ENCODE peak calls at places on chromosomes 11 and 22, in eight cellular contexts. C is GM10248; Y is psoas muscle; X is PC-9; V is CD4-positive, alpha-beta T cell; N is coronary artery; Q is endothelial cell; M is Calu3. D is an unnamed sample.

GRCh38 chr22:46693634-46694422 is 44.2 kb downstream of the CERK start:
- DNase-seq in Q (no peak), V (no peak), Y (no peak), M (no peak), N (no peak), C (no peak), X (no peak), D (no peak)

GRCh38 chr11:40280161-40281054 is 1179.0 kb downstream of the LRRC4C start:
- DNase-seq in Q (no peak), C (no peak), V (no peak), Y (peak; percentile 55), X (no peak), N (no peak), M (no peak), D (peak; percentile 12)

GRCh38 chr11:113238721-113239120 is 75.7 kb upstream of the TTC12 start:
- DNase-seq in Q (no peak), C (no peak), N (no peak), X (no peak), V (no peak), M (no peak), Y (no peak), D (no peak)

GRCh38 chr11:130209944-130210854 is 50.6 kb downstream of the ST14 start:
- DNase-seq in V (no peak), M (no peak), C (no peak), Y (no peak), Q (no peak), N (peak; percentile 50), X (no peak), D (no peak)

GRCh38 chr11:83051760-83052671 is 19.7 kb downstream of the RAB30 start:
- DNase-seq in X (peak; percentile 97), Q (no peak), C (no peak), N (no peak), M (no peak), V (no peak), Y (peak; percentile 45), D (no peak)

GRCh38 chr11:2694995-2695939 is 4.5 kb downstream of the KCNQ1OT1 start:
- DNase-seq in V (no peak), M (no peak), X (no peak), Q (no peak), Y (no peak), N (no peak), C (no peak), D (no peak)

GRCh38 chr22:20052309-20053250 is 27.5 kb upstream of the DGCR8 start:
- DNase-seq in Y (no peak), Q (no peak), N (no peak), M (no peak), V (no peak), X (no peak), C (no peak), D (no peak)

GRCh38 chr22:24688294-24688693 is 85.3 kb downstream of the GGT1 start:
- DNase-seq in N (no peak), V (no peak), Q (no peak), C (no peak), Y (no peak), X (no peak), M (no peak), D (no peak)

GRCh38 chr11:11669447-11669846 is 47.6 kb upstream of the GALNT18 start:
- DNase-seq in C (no peak), Y (no peak), Q (no peak), N (no peak), M (no peak), V (no peak), X (no peak), D (no peak)

GRCh38 chr11:3609416-3610265 is 32.2 kb downstream of the ART5 start:
- DNase-seq in N (no peak), C (peak; percentile 53), M (peak; percentile 66), Y (no peak), Q (peak; percentile 50), X (no peak), V (no peak), D (peak; percentile 59)

GRCh38 chr11:1388763-1389102 is 1.0 kb upstream of the BRSK2 start:
- DNase-seq in N (no peak), M (no peak), C (no peak), Q (no peak), V (no peak), X (no peak), Y (no peak), D (no peak)

GRCh38 chr11:104582431-104582830 is 315.8 kb downstream of the CASP12 start:
- DNase-seq in M (no peak), V (no peak), Y (no peak), X (no peak), N (no peak), Q (no peak), C (no peak), D (no peak)

GRCh38 chr22:30865656-30866055 is 102.9 kb downstream of the MORC2 start:
- DNase-seq in M (no peak), X (no peak), Y (no peak), C (no peak), N (peak; percentile 64), V (no peak), Q (no peak), D (no peak)

GRCh38 chr22:40209945-40210485 is 32.3 kb downstream of the TNRC6B start:
- DNase-seq in M (no peak), N (no peak), Q (no peak), C (no peak), X (no peak), V (no peak), Y (no peak), D (no peak)

GRCh38 chr22:48700180-48700565 is 1127.5 kb downstream of the BRD1 start:
- DNase-seq in Q (no peak), M (no peak), N (no peak), C (no peak), Y (no peak), X (no peak), V (no peak), D (no peak)

GRCh38 chr11:128733440-128734115 is 39.7 kb downstream of the FLI1 start:
- DNase-seq in C (no peak), X (no peak), Y (no peak), N (no peak), Q (no peak), V (peak; percentile 22), M (no peak), D (no peak)

GRCh38 chr11:1563697-1564534 is 8.2 kb downstream of the DUSP8 start:
- DNase-seq in V (no peak), C (no peak), Y (no peak), Q (no peak), N (no peak), M (no peak), X (no peak), D (no peak)

GRCh38 chr22:38257650-38258246 is 15.1 kb downstream of the TMEM184B start:
- DNase-seq in Y (no peak), X (no peak), V (no peak), M (no peak), Q (no peak), C (no peak), N (no peak), D (no peak)

GRCh38 chr11:1194977-1195689 is 27.7 kb upstream of the MUC5B start:
- DNase-seq in Q (no peak), C (no peak), M (no peak), Y (peak; percentile 9), V (peak; percentile 4), N (peak; percentile 66), X (no peak), D (no peak)

GRCh38 chr22:28111501-28111900 is 192.4 kb upstream of the PITPNB start:
- DNase-seq in V (no peak), X (no peak), N (no peak), C (no peak), Y (no peak), Q (no peak), M (no peak), D (no peak)

GRCh38 chr11:67282155-67282875 is 6.8 kb upstream of the ANKRD13D start:
- DNase-seq in N (no peak), X (no peak), Y (peak; percentile 11), M (no peak), Q (no peak), V (no peak), C (no peak), D (no peak)

DNA sequence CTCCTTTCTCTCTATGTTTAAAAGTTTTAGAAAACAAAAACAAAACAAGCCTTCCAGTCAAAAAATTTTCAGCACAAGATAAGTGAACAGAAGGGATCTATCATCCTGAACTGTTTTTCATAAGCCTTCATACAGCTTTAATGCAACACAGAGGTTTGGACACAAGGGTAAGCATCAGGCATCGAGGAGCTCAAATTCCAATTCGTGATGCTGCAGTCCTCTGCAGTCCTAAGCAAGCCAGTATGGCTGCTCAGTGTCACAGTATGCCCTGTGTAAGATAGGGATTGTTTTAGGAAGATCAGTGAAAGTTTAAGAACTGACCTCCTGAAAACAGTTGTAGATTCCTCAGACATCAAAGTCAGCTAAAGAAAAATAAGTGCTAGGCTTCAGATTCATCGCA is 740.9 kb downstream of the NTM start:
- DNase-seq in Q (no peak), V (no peak), N (no peak), C (no peak), M (no peak), Y (no peak), X (no peak), D (no peak)
- TF ChIP-seq CTCF in Q (no peak), V (no peak), N (no peak), C (no peak), M (no peak), Y (no peak), X (no peak), D (no peak)

DNA sequence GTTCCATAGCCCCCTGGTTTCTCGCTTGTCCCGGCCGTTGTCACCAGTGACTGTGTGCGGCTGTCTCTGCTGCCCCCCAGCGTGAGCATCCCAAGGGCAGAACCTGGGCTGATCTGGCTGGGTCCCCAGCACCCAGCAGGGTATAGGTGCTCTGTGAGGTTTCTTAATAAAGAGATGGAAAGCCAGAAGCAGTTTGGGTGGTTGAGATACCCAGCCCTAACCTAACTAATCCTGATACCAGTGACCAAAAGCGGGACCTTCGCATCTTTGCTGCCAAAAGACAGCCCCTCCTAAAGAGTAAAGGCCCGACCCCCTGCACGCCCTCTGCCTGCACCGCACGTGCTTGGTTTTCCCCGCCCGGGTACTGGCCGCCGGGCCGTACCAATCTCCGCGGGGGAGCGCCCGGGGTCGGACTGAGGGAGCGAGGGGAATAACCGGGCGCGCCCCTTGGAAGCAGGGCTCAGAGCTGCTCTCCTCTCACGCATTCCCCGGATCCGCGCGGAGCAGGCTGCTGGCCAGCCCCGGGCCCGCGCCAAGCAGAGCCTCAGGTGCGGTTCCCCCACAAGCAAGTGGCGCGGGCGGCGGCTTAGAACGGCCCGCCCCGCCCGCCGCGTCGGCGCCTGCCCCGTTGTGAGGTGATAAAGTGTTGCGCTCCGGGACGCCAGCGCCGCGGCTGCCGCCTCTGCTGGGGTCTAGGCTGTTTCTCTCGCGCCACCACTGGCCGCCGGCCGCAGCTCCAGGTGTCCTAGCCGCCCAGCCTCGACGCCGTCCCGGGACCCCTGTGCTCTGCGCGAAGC is at the start of gene DGAT2:
- DNase-seq in C (peak; percentile 88), V (peak; percentile 39), N (no peak), X (peak; percentile 53), Y (peak; percentile 80), Q (peak; percentile 71), M (peak; percentile 72), D (peak; percentile 61)
- TF ChIP-seq CTCF in C (peak; percentile 29), V (no peak), N (no peak), X (peak; percentile 48), Y (no peak), Q (no peak), M (no peak), D (peak; percentile 34)

GRCh38 chr11:73270089-73270854 is 1.9 kb upstream of the P2RY6 start:
- DNase-seq in Q (no peak), C (peak; percentile 57), V (no peak), X (no peak), N (peak; percentile 68), Y (no peak), M (no peak), D (no peak)
- TF ChIP-seq CTCF in Q (no peak), C (no peak), V (no peak), X (no peak), N (no peak), Y (no peak), M (no peak), D (no peak)

GRCh38 chr11:13495929-13496328 is at the start of gene PTH:
- DNase-seq in M (no peak), Q (no peak), N (no peak), V (no peak), X (no peak), Y (no peak), C (no peak), D (no peak)
- TF ChIP-seq CTCF in M (no peak), Q (no peak), N (no peak), V (no peak), X (no peak), Y (no peak), C (no peak), D (no peak)